ENCODE peak calls at places on chromosomes 5 and 9, in eight cellular contexts. K, A, J, U, W, I, R and X are unnamed samples.

GRCh38 chr9:97615439-97616072 is 17.6 kb downstream of the TSTD2 start:
- DNase-seq in K (peak), A (peak), J (peak), U (peak), W (peak), I (peak), R (peak), X (peak)

GRCh38 chr5:158382473-158382872 is 523.5 kb upstream of the CLINT1 start:
- DNase-seq in K (no peak), A (peak), J (peak), U (peak), W (peak), I (no peak), R (no peak), X (no peak)

GRCh38 chr5:180641566-180641900 is 7.9 kb downstream of the FLT4 start:
- DNase-seq in K (no peak), A (no peak), J (no peak), U (no peak), W (peak), I (peak), R (no peak), X (no peak)

GRCh38 chr5:148978370-148979103 is 84.3 kb downstream of the SH3TC2 start:
- DNase-seq in K (no peak), A (peak), J (no peak), U (no peak), W (no peak), I (no peak), R (no peak), X (no peak)

GRCh38 chr5:169875091-169875727 is 105.1 kb downstream of the INSYN2B start:
- DNase-seq in K (no peak), A (no peak), J (no peak), U (no peak), W (no peak), I (no peak), R (no peak), X (no peak)

GRCh38 chr5:6540111-6540830 is 91.6 kb downstream of the UBE2QL1 start:
- DNase-seq in K (no peak), A (no peak), J (no peak), U (no peak), W (peak), I (no peak), R (no peak), X (no peak)

GRCh38 chr5:2848634-2849033 is 97.2 kb upstream of the IRX2 start:
- DNase-seq in K (no peak), A (no peak), J (no peak), U (no peak), W (no peak), I (no peak), R (no peak), X (no peak)

GRCh38 chr9:136700959-136701664 is 11.3 kb upstream of the DIPK1B start:
- DNase-seq in K (peak), A (no peak), J (no peak), U (no peak), W (no peak), I (peak), R (peak), X (peak)

GRCh38 chr5:168975331-168975730 is 325.6 kb downstream of the SLIT3 start:
- DNase-seq in K (no peak), A (no peak), J (no peak), U (no peak), W (no peak), I (no peak), R (no peak), X (no peak)

GRCh38 chr5:96699186-96699820 is 37.1 kb downstream of the CAST start:
- DNase-seq in K (no peak), A (no peak), J (peak), U (no peak), W (peak), I (no peak), R (no peak), X (no peak)

GRCh38 chr5:169352901-169353300 is 52.0 kb upstream of the SLIT3 start:
- DNase-seq in K (no peak), A (no peak), J (no peak), U (no peak), W (no peak), I (no peak), R (no peak), X (no peak)

GRCh38 chr5:149166128-149166527 is 24.8 kb downstream of the ABLIM3 start:
- DNase-seq in K (no peak), A (peak), J (no peak), U (no peak), W (no peak), I (no peak), R (no peak), X (no peak)

GRCh38 chr9:99050292-99050911 is 54.5 kb upstream of the TGFBR1 start:
- DNase-seq in K (no peak), A (peak), J (peak), U (no peak), W (no peak), I (no peak), R (no peak), X (no peak)

GRCh38 chr5:157162919-157163510 is 3.0 kb downstream of the GARIN3 start:
- DNase-seq in K (no peak), A (no peak), J (no peak), U (no peak), W (no peak), I (no peak), R (no peak), X (no peak)

GRCh38 chr5:1725641-1726468 is 73.8 kb downstream of the MRPL36 start:
- DNase-seq in K (no peak), A (no peak), J (no peak), U (peak), W (peak), I (peak), R (no peak), X (no peak)

GRCh38 chr9:109319072-109319630 is 1.7 kb downstream of the EPB41L4B start:
- DNase-seq in K (no peak), A (no peak), J (no peak), U (no peak), W (peak), I (no peak), R (no peak), X (peak)

GRCh38 chr9:18149457-18150011 is 324.4 kb upstream of the ADAMTSL1 start:
- DNase-seq in K (no peak), A (no peak), J (no peak), U (no peak), W (no peak), I (no peak), R (no peak), X (peak)

GRCh38 chr5:1519631-1520141 is 4.1 kb downstream of the LPCAT1 start:
- DNase-seq in K (no peak), A (no peak), J (no peak), U (peak), W (peak), I (no peak), R (no peak), X (no peak)

GRCh38 chr9:72980183-72980582 is 27.3 kb upstream of the ALDH1A1 start:
- DNase-seq in K (no peak), A (no peak), J (no peak), U (no peak), W (no peak), I (no peak), R (no peak), X (no peak)

GRCh38 chr5:97131139-97131710 is 11.2 kb downstream of the LIX1 start:
- DNase-seq in K (no peak), A (peak), J (peak), U (no peak), W (no peak), I (no peak), R (no peak), X (no peak)

GRCh38 chr5:126028336-126028735 is 394.9 kb upstream of the GRAMD2B start:
- DNase-seq in K (no peak), A (no peak), J (no peak), U (no peak), W (no peak), I (no peak), R (no peak), X (no peak)

GRCh38 chr9:93891549-93892310 is 63.4 kb downstream of the BARX1 start:
- DNase-seq in K (no peak), A (no peak), J (no peak), U (peak), W (no peak), I (no peak), R (no peak), X (peak)

GRCh38 chr9:86741311-86742215 is 205.7 kb downstream of the GAS1 start:
- DNase-seq in K (no peak), A (peak), J (peak), U (no peak), W (peak), I (no peak), R (no peak), X (peak)

GRCh38 chr9:114621975-114622609 is 11.0 kb downstream of the TMEM268 start:
- DNase-seq in K (no peak), A (peak), J (peak), U (no peak), W (no peak), I (no peak), R (no peak), X (no peak)

GRCh38 chr5:14681236-14681752 is 16.8 kb downstream of the OTULIN start:
- DNase-seq in K (no peak), A (no peak), J (no peak), U (no peak), W (no peak), I (no peak), R (no peak), X (no peak)

GRCh38 chr5:116766470-116766947 is 191.9 kb upstream of the SEMA6A start:
- DNase-seq in K (no peak), A (peak), J (peak), U (no peak), W (peak), I (no peak), R (no peak), X (no peak)

GRCh38 chr9:134358026-134358967 is 32.0 kb downstream of the RXRA start:
- DNase-seq in K (no peak), A (peak), J (no peak), U (no peak), W (no peak), I (no peak), R (no peak), X (peak)

GRCh38 chr9:34431661-34432060 is 26.7 kb downstream of the FAM219A start:
- DNase-seq in K (no peak), A (no peak), J (no peak), U (no peak), W (no peak), I (no peak), R (no peak), X (no peak)

GRCh38 chr5:57895766-57896165 is 413.2 kb upstream of the ACTBL2 start:
- DNase-seq in K (no peak), A (peak), J (no peak), U (no peak), W (no peak), I (no peak), R (no peak), X (no peak)

GRCh38 chr9:93821307-93821703 is 133.8 kb downstream of the BARX1 start:
- DNase-seq in K (no peak), A (no peak), J (no peak), U (no peak), W (no peak), I (no peak), R (no peak), X (no peak)

GRCh38 chr5:59099270-59099994 is 516.6 kb downstream of the RAB3C start:
- DNase-seq in K (peak), A (peak), J (peak), U (no peak), W (no peak), I (no peak), R (peak), X (peak)